ENCODE peak calls at places on chromosomes 6 and 20, in five cellular contexts. One of them, this sample, is unnamed. For H4K20me1 and H3K27me3, the result is how much of the 10 kb centered on the place peaks cover.

GRCh38 chr20:57991211-57991841 is 237.1 kb downstream of the ANKRD60 start:
- DNase-seq in endothelial cell of umbilical vein: no peak
- DNase-seq in hepatocyte: no peak
- DNase-seq in HCT116: no peak
- DNase-seq in fibroblast of lung: no peak
- DNase-seq in this sample: peak

GRCh38 chr20:5567644-5568043 is 182.6 kb upstream of the SHLD1 start:
- DNase-seq in hepatocyte: no peak
- DNase-seq in endothelial cell of umbilical vein: no peak
- DNase-seq in HCT116: no peak
- DNase-seq in fibroblast of lung: no peak
- DNase-seq in this sample: no peak

GRCh38 chr6:6283747-6284146 is 36.7 kb downstream of the F13A1 start:
- DNase-seq in hepatocyte: no peak
- DNase-seq in endothelial cell of umbilical vein: no peak
- DNase-seq in fibroblast of lung: no peak
- DNase-seq in HCT116: no peak
- DNase-seq in this sample: no peak

GRCh38 chr6:35552285-35552917 is 39.7 kb upstream of the TULP1 start:
- DNase-seq in HCT116: peak
- DNase-seq in fibroblast of lung: peak
- DNase-seq in hepatocyte: peak
- DNase-seq in endothelial cell of umbilical vein: peak
- DNase-seq in this sample: peak

GRCh38 chr20:63811491-63811875 is 19.6 kb downstream of the ZBTB46 start:
- DNase-seq in endothelial cell of umbilical vein: no peak
- DNase-seq in hepatocyte: no peak
- DNase-seq in fibroblast of lung: no peak
- DNase-seq in HCT116: no peak
- DNase-seq in this sample: no peak

GRCh38 chr20:52054123-52054522 is 137.5 kb downstream of the ZFP64 start:
- DNase-seq in fibroblast of lung: no peak
- DNase-seq in endothelial cell of umbilical vein: no peak
- DNase-seq in HCT116: no peak
- DNase-seq in hepatocyte: no peak
- DNase-seq in this sample: no peak

GRCh38 chr20:62924567-62925419 is 1.5 kb downstream of the DIDO1 start:
- DNase-seq in endothelial cell of umbilical vein: peak
- DNase-seq in fibroblast of lung: peak
- DNase-seq in hepatocyte: peak
- DNase-seq in HCT116: no peak
- DNase-seq in this sample: no peak

GRCh38 chr6:41728073-41728936 is 7.1 kb downstream of the TFEB start:
- DNase-seq in HCT116: no peak
- DNase-seq in fibroblast of lung: no peak
- DNase-seq in endothelial cell of umbilical vein: no peak
- DNase-seq in hepatocyte: peak
- DNase-seq in this sample: no peak

GRCh38 chr6:132853059-132853458 is 38.7 kb downstream of the RPS12 start:
- DNase-seq in hepatocyte: no peak
- DNase-seq in HCT116: no peak
- DNase-seq in endothelial cell of umbilical vein: no peak
- DNase-seq in fibroblast of lung: no peak
- DNase-seq in this sample: no peak

GRCh38 chr6:109164331-109164730 is 69.0 kb downstream of the CEP57L1 start:
- DNase-seq in fibroblast of lung: no peak
- DNase-seq in hepatocyte: no peak
- DNase-seq in endothelial cell of umbilical vein: no peak
- DNase-seq in HCT116: no peak
- DNase-seq in this sample: peak

GRCh38 chr20:1377984-1378742 is 14.7 kb downstream of the FKBP1A start:
- DNase-seq in hepatocyte: no peak
- DNase-seq in endothelial cell of umbilical vein: peak
- DNase-seq in fibroblast of lung: no peak
- DNase-seq in HCT116: peak
- DNase-seq in this sample: peak

GRCh38 chr6:43992126-43992663 is 135.1 kb downstream of the MRPL14 start:
- DNase-seq in fibroblast of lung: no peak
- DNase-seq in endothelial cell of umbilical vein: no peak
- DNase-seq in hepatocyte: no peak
- DNase-seq in HCT116: no peak
- DNase-seq in this sample: no peak

GRCh38 chr6:85126448-85127178 is 323.3 kb upstream of the NT5E start:
- DNase-seq in fibroblast of lung: peak
- DNase-seq in hepatocyte: peak
- DNase-seq in endothelial cell of umbilical vein: peak
- DNase-seq in HCT116: peak
- DNase-seq in this sample: no peak
- TF ChIP-seq CTCF in fibroblast of lung: peak
- TF ChIP-seq CTCF in hepatocyte: peak
- TF ChIP-seq CTCF in endothelial cell of umbilical vein: peak
- TF ChIP-seq CTCF in HCT116: peak
- TF ChIP-seq CTCF in this sample: peak

GRCh38 chr6:117509021-117509420 is 26.5 kb downstream of the DCBLD1 start:
- DNase-seq in fibroblast of lung: no peak
- DNase-seq in endothelial cell of umbilical vein: no peak
- DNase-seq in hepatocyte: no peak
- DNase-seq in HCT116: no peak
- DNase-seq in this sample: no peak
- H4K20me1 ChIP-seq in fibroblast of lung: under half
- H4K20me1 ChIP-seq in endothelial cell of umbilical vein: under half
- H4K20me1 ChIP-seq in hepatocyte: under half
- H4K20me1 ChIP-seq in HCT116: under half
- H4K20me1 ChIP-seq in this sample: under half

GRCh38 chr6:1389791-1390070 is 355 bp downstream of the FOXF2 start:
- DNase-seq in endothelial cell of umbilical vein: no peak
- DNase-seq in HCT116: no peak
- DNase-seq in hepatocyte: no peak
- DNase-seq in fibroblast of lung: no peak
- DNase-seq in this sample: no peak
- H3K27me3 ChIP-seq in endothelial cell of umbilical vein: half or more
- H3K27me3 ChIP-seq in HCT116: under half
- H3K27me3 ChIP-seq in hepatocyte: half or more
- H3K27me3 ChIP-seq in fibroblast of lung: under half
- H3K27me3 ChIP-seq in this sample: under half

GRCh38 chr6:161111256-161111655 is 119.7 kb downstream of the MAP3K4 start:
- DNase-seq in HCT116: no peak
- DNase-seq in hepatocyte: no peak
- DNase-seq in fibroblast of lung: no peak
- DNase-seq in endothelial cell of umbilical vein: no peak
- DNase-seq in this sample: no peak
- TF ChIP-seq CTCF in HCT116: no peak
- TF ChIP-seq CTCF in hepatocyte: no peak
- TF ChIP-seq CTCF in fibroblast of lung: no peak
- TF ChIP-seq CTCF in endothelial cell of umbilical vein: no peak
- TF ChIP-seq CTCF in this sample: no peak

DNA sequence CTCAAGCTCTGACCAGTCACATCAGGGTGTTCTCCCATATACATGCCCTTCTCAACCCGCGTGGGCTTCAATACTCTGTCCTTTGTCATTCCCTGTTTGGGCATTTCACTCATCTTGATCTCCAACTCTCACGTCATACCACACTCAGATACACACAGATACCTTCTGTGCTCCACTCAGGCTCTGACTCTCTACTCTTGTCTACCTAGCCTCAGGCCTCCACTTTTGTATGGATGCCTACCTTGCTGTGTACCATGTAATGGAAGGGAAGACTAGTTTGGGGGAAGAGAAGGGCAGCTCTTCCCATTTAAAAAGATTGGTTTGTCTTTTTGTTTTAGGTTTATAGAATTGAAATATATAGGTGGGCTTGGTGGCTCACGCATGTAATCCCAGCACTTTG is 48.6 kb downstream of the ASXL1 start:
- DNase-seq in endothelial cell of umbilical vein: no peak
- DNase-seq in hepatocyte: no peak
- DNase-seq in fibroblast of lung: no peak
- DNase-seq in HCT116: no peak
- DNase-seq in this sample: no peak
- H4K20me1 ChIP-seq in endothelial cell of umbilical vein: under half
- H4K20me1 ChIP-seq in hepatocyte: under half
- H4K20me1 ChIP-seq in fibroblast of lung: under half
- H4K20me1 ChIP-seq in HCT116: under half
- H4K20me1 ChIP-seq in this sample: half or more